ENCODE peak calls at places on chromosomes 11 and 22, in five cellular contexts. F is AG04450, G is adrenal gland, Y is thoracic aorta, S is spleen. Q is an unnamed sample.

GRCh38 chr11:40062616-40063015 is 1396.8 kb downstream of the LRRC4C start:
- DNase-seq in S (no peak), G (no peak), Y (no peak), F (no peak), Q (no peak)

GRCh38 chr22:20244744-20245576 is 23.2 kb downstream of the RTN4R start:
- DNase-seq in Y (no peak), G (no peak), F (no peak), S (peak), Q (peak)

GRCh38 chr11:83249972-83250593 is 36.1 kb downstream of the CCDC90B start:
- DNase-seq in S (no peak), Y (no peak), G (no peak), F (peak), Q (peak)

GRCh38 chr22:37378642-37379058 is 48.6 kb downstream of the ELFN2 start:
- DNase-seq in Y (no peak), F (no peak), S (no peak), G (no peak), Q (no peak)

GRCh38 chr11:65425971-65426838 is 3.6 kb downstream of the NEAT1 start:
- DNase-seq in F (no peak), S (no peak), Y (no peak), G (no peak), Q (peak)

GRCh38 chr22:28594784-28595324 is 84.8 kb downstream of the TTC28 start:
- DNase-seq in G (no peak), Y (no peak), S (no peak), F (peak), Q (peak)

GRCh38 chr22:28268845-28269244 is 349.8 kb upstream of the PITPNB start:
- DNase-seq in F (no peak), Y (no peak), G (no peak), S (no peak), Q (no peak)

GRCh38 chr11:1300121-1300520 is 9.3 kb downstream of the TOLLIP start:
- DNase-seq in G (no peak), F (no peak), S (no peak), Y (no peak), Q (no peak)

GRCh38 chr11:87463486-87464102 is 425.9 kb downstream of the TMEM135 start:
- DNase-seq in F (no peak), S (no peak), G (no peak), Y (no peak), Q (peak)

GRCh38 chr11:107385361-107385982 is 72.2 kb downstream of the CWF19L2 start:
- DNase-seq in F (no peak), Y (no peak), G (no peak), S (no peak), Q (peak)

GRCh38 chr22:42673898-42674390 is 24.8 kb upstream of the CYB5R3 start:
- DNase-seq in F (no peak), G (no peak), Y (no peak), S (no peak), Q (no peak)

GRCh38 chr11:64590763-64591221 is at the start of gene SLC22A12:
- DNase-seq in F (no peak), Y (no peak), G (no peak), S (peak), Q (no peak)

GRCh38 chr11:72113170-72113808 is 794 bp upstream of the ANAPC15 start:
- DNase-seq in Y (no peak), S (no peak), G (no peak), F (no peak), Q (peak)

GRCh38 chr22:30931541-30932300 is 36.9 kb downstream of the MORC2 start:
- DNase-seq in S (no peak), Y (no peak), G (no peak), F (no peak), Q (no peak)

GRCh38 chr22:36110306-36110791 is 50.2 kb downstream of the APOL3 start:
- DNase-seq in G (no peak), F (no peak), Y (no peak), S (no peak), Q (no peak)

GRCh38 chr11:61609970-61610347 is 29.1 kb upstream of the SYT7 start:
- DNase-seq in F (no peak), G (no peak), S (no peak), Y (no peak), Q (peak)

GRCh38 chr11:9717719-9718118 is 53.8 kb downstream of the SWAP70 start:
- DNase-seq in Y (no peak), F (no peak), S (no peak), G (no peak), Q (no peak)

GRCh38 chr11:92886243-92886905 is 83.1 kb upstream of the MTNR1B start:
- DNase-seq in G (peak), S (no peak), Y (no peak), F (peak), Q (peak)

GRCh38 chr11:69207165-69207889 is 51.6 kb downstream of the SMIM38 start:
- DNase-seq in Y (no peak), S (peak), F (no peak), G (no peak), Q (no peak)

GRCh38 chr11:67273260-67273990 is 7.2 kb downstream of the GRK2 start:
- DNase-seq in F (no peak), G (peak), S (peak), Y (no peak), Q (peak)
- H3K4me3 ChIP-seq in F (no peak), G (no peak), S (no peak), Y (no peak), Q (peak)

DNA sequence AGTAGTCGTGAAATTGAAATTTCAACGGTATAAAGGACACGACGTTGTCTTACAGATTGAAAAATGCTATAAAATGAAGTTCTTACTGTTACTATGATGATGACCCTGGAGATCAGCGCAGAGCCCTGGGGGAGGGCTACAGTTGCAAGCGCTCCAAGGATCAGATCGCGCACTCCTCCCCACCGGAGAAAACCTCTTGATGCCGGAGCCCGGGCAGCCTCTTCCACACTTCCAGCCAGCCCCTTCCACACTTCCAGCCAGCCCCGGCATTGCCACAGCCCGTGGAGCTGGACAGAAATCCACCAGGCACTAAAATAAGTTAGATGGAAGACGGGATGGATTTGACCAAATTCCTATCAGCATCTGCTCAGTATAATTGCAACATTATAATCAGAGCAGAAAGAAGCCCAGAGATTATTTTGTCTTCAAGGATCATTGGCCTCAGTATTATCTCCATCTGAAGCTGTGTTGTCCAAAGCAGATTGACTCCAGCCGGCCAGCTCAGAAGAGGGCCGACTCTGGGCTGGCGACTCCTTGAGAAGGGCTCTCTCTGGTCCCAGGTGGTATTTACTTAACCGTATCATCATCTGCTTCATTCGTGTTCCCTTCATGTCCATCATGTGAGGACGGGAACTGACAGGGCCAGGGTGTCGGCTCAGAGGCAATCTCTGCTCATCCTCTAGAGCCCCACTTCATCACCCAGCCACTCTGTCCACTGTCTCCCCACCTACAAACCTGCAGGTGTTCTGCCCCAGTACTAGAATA is 777 bp upstream of the MICAL3 start:
- DNase-seq in G (no peak), F (no peak), Y (no peak), S (peak), Q (no peak)
- H3K4me3 ChIP-seq in G (peak), F (peak), Y (peak), S (no peak), Q (no peak)

DNA sequence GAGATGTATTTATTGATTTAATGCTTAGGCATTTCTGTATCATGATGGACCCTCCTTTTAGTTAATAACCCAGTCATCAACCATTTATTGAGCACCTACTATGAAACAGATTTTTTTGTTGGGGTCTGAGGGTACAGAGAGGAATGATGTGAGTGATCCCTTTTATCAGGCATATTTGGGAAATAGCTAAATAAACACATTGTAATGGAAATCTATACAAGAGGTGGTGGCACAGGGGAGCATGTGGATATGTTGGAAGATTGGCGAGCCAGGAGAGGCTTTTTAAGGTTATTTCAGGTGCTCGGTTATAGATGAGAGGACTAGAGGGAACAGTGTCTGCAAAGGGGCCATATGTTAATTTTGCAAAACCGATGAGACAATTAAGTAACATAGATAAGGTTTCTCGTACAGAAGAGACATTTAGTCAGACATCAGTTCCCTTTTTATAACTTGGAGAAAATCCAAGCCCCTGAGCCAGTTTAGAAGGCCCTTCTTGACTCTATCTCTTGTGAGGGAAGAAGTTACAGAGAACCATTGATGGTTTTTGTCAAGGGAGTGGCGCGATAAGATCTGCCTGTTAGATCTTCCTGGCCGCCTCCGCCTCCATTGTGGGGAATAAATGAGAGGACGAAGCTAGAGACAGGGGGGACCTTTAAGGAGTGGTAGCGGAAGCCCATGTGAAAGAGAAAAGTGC is 2.0 kb downstream of the ATXN10 start:
- DNase-seq in Y (no peak), S (no peak), F (no peak), G (no peak), Q (peak)
- H3K4me3 ChIP-seq in Y (peak), S (no peak), F (peak), G (no peak), Q (peak)

GRCh38 chr11:67027483-67027930 is 4.6 kb downstream of the SYT12 start:
- DNase-seq in S (no peak), F (no peak), Y (no peak), G (no peak), Q (no peak)

GRCh38 chr11:67026941-67027340 is 4.0 kb downstream of the SYT12 start:
- DNase-seq in G (no peak), F (no peak), Y (no peak), S (no peak), Q (no peak)

GRCh38 chr11:67025750-67026149 is 2.8 kb downstream of the SYT12 start:
- DNase-seq in G (no peak), Y (no peak), F (no peak), S (no peak), Q (no peak)

GRCh38 chr11:67029146-67029545 is 6.2 kb downstream of the SYT12 start:
- DNase-seq in G (no peak), F (no peak), Y (no peak), S (no peak), Q (no peak)

DNA sequence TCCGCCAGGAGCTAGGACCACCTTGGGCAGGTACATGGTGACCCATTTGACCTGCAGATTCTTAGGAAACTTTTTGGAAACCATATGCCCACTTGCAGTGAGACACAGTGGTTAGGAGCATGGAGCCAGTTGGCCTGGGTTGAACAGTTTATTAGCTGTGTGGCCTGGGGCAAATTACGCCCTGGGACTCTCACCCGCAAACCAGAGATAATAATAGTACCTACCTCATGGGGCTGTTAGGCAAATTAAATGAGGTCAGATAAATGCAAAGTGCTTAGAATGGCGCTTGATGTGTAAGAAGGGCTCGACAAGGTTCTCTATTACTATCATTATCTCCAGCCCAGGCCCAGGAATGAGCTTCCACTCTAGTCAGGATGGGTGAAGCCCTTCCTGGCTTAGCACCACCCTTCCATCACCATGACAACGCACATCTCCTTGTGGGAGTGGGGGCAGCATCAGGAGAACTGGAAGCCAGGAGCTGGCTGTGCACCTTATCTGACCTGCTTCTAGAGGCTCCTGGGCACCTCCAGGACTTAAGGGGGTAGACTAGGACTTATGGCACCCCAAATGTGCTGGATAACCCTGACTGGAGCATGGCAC is 5.1 kb downstream of the SYT12 start:
- DNase-seq in S (no peak), F (no peak), Y (no peak), G (no peak), Q (no peak)
- H3K4me3 ChIP-seq in S (no peak), F (no peak), Y (no peak), G (no peak), Q (no peak)

DNA sequence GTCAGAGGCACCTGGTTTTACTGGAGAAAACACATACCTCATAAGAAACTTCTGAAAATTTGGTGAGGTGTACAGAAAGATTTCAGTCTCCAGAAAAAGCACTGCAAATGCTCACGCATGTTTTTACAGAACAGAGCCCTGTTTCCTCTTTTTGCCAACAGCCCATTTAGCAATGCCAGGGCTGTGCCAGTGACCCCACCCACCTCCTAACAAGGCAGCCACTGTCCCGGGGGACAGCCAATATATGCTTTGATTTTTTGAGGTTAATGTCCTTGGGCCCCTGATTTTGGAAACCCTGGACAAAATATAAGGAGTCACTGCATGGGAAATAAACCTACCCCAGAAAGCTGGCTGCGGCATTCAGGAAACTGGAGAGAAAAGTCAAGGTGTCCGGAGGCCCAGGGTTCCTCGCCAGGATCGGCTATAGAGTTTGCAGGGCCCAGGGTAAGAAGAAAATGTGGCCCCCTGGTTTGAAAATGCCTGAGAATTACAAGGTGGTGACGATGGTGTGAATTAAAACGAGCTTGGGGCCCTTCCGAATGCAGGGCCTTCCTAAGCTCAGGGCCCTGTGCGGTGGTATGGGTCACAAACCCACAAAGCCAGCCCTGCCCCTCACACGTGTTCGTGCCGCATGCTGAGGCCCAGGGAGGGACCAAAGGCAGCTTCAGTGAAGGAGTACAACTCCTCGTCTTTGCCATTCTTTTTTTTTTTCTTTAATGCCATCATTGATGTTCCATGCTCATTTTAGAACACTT is 71.1 kb upstream of the WNT7B start:
- DNase-seq in S (peak), F (no peak), G (peak), Y (no peak), Q (peak)
- H3K4me3 ChIP-seq in S (no peak), F (no peak), G (no peak), Y (peak), Q (no peak)

GRCh38 chr11:76822406-76822805 is 38.3 kb upstream of the ACER3 start:
- DNase-seq in F (no peak), Y (no peak), S (no peak), G (no peak), Q (no peak)
- H3K4me3 ChIP-seq in F (no peak), Y (no peak), S (no peak), G (no peak), Q (no peak)

DNA sequence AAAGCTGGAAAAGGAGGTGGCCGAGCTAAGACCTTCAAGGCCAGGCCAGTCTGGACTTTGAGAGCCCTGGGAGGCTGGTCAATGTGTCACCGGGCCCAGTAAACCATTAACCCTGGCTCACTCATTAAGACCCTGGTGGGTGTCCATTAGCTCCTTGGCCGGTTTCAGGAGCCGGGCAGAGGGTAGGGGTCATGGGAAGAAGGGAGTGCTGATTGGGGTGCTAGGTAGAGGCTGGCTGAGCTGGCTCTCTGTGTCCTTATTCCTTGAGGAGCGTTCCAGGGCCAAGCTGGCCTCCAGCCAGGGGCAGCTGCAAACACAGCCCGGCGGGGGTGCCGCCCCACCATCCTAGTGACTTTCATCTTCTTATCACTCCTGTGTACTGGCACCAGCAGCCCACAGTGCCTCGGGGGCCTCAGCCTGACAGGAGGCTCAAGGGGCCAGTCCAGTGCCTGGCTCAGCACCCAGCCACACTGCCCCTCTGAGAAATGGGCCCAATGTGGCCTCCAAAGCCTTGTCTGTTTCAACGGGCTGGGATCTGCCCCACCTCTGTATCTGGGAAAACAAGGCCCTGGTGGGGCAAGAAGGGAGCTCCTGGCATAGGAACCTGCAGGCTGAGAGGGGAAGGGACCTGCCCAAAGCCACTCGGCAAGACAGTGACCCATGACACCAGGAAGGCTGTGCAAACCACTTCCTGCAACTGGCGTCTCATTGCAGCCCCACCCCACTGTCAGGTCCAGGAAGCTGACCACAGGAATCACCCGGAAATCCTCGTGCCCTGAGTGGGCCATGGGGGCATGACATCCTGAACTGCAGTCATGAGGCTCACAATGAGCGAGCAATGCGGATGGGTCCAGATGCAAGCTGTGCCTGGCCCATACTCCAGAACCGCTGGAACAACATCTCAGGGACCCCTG is 15.1 kb upstream of the RGL4 start:
- DNase-seq in Y (no peak), F (no peak), G (peak), S (peak), Q (no peak)
- H3K4me3 ChIP-seq in Y (no peak), F (no peak), G (no peak), S (no peak), Q (no peak)

GRCh38 chr22:26904483-26904882 is 247.1 kb downstream of the MIAT start:
- DNase-seq in F (no peak), G (no peak), Y (no peak), S (no peak), Q (no peak)
- H3K4me3 ChIP-seq in F (no peak), G (no peak), Y (no peak), S (no peak), Q (no peak)

GRCh38 chr11:35791088-35791958 is 128.7 kb downstream of the TRIM44 start:
- DNase-seq in Y (no peak), S (no peak), G (no peak), F (peak), Q (no peak)

GRCh38 chr11:35794850-35795249 is 132.3 kb downstream of the TRIM44 start:
- DNase-seq in G (no peak), F (peak), S (no peak), Y (no peak), Q (no peak)

GRCh38 chr11:35792846-35793192 is 130.2 kb downstream of the TRIM44 start:
- DNase-seq in S (no peak), G (no peak), Y (no peak), F (no peak), Q (no peak)

GRCh38 chr11:35796542-35796941 is 134.0 kb downstream of the TRIM44 start:
- DNase-seq in Y (no peak), F (no peak), G (no peak), S (no peak), Q (no peak)

GRCh38 chr11:35792148-35792845 is 129.7 kb downstream of the TRIM44 start:
- DNase-seq in F (no peak), G (peak), S (no peak), Y (no peak), Q (no peak)
- H3K4me3 ChIP-seq in F (no peak), G (no peak), S (no peak), Y (no peak), Q (no peak)

Q was measured in NB4.